ENCODE peak calls at places on chromosomes 11 and 22, in nine cellular contexts. C is skeletal muscle cell; O is choroid plexus epithelial cell; P is activated T-cell treated with anti-CD3 and anti-CD28 coated beads, Interleukin-2, amount 50 U/mL, for 72 hours; H is A549; G is adrenal gland; S is colonic mucosa; I is stimulated activated CD4-positive, alpha-beta T cell treated with anti-CD3 and anti-CD28 coated beads, Interleukin-4, amount 100 ng/mL, for 1 hour; A is GM12891. D is an unnamed sample.

GRCh38 chr22:46047841-46048595 is 71.1 kb upstream of the WNT7B start:
- DNase-seq in A (no peak), P (no peak), I (no peak), H (no peak), G (no peak), S (no peak), C (no peak), O (no peak), D (no peak)

GRCh38 chr22:31148953-31149627 is 8.8 kb upstream of the PLA2G3 start:
- DNase-seq in P (peak; percentile 46), S (peak; percentile 76), G (peak; percentile 84), I (peak; percentile 11), O (peak; percentile 92), H (peak; percentile 72), C (peak; percentile 43), A (no peak), D (no peak)

GRCh38 chr22:20086101-20086599 is 6.1 kb downstream of the DGCR8 start:
- DNase-seq in G (no peak), S (no peak), I (no peak), P (no peak), O (no peak), A (no peak), C (no peak), H (no peak), D (no peak)

GRCh38 chr11:64724863-64725535 is 2.0 kb upstream of the NRXN2 start:
- DNase-seq in S (no peak), G (no peak), O (no peak), C (no peak), A (no peak), I (no peak), H (no peak), P (no peak), D (no peak)

GRCh38 chr22:45908961-45909360 is 68.0 kb downstream of the WNT7B start:
- DNase-seq in S (no peak), G (no peak), A (no peak), O (no peak), H (no peak), P (no peak), C (no peak), I (no peak), D (no peak)

GRCh38 chr11:3344327-3344726 is 34.6 kb downstream of the ZNF195 start:
- DNase-seq in O (no peak), S (no peak), G (no peak), H (no peak), C (no peak), A (no peak), I (no peak), P (no peak), D (no peak)

GRCh38 chr11:1139441-1140066 is 18.2 kb upstream of the MUC5AC start:
- DNase-seq in P (peak; percentile 31), I (no peak), S (peak; percentile 20), H (no peak), C (no peak), O (peak; percentile 56), G (no peak), A (no peak), D (no peak)

GRCh38 chr11:77401486-77402217 is 72.2 kb downstream of the PAK1 start:
- DNase-seq in A (no peak), S (no peak), C (no peak), P (no peak), G (no peak), H (no peak), O (no peak), I (no peak), D (no peak)

GRCh38 chr11:58905141-58905715 is 34.1 kb upstream of the GLYATL1 start:
- DNase-seq in P (no peak), H (no peak), I (no peak), O (peak; percentile 35), A (no peak), C (no peak), G (no peak), S (peak; percentile 41), D (no peak)

GRCh38 chr11:15662285-15662684 is 547.6 kb downstream of the INSC start:
- DNase-seq in G (no peak), P (no peak), S (no peak), A (no peak), I (no peak), H (peak; percentile 24), O (no peak), C (no peak), D (no peak)

GRCh38 chr11:92390783-92391182 is 166.2 kb downstream of the FAT3 start:
- DNase-seq in S (no peak), I (no peak), P (no peak), C (no peak), A (no peak), H (no peak), O (no peak), G (no peak), D (no peak)

GRCh38 chr11:8059030-8059429 is 22.0 kb upstream of the TUB start:
- DNase-seq in O (no peak), G (no peak), S (no peak), I (no peak), C (no peak), P (no peak), H (no peak), A (no peak), D (no peak)

GRCh38 chr22:27843441-27843840 is 41.9 kb upstream of the MN1 start:
- DNase-seq in C (no peak), H (no peak), P (no peak), S (no peak), O (no peak), I (no peak), G (no peak), A (no peak), D (no peak)

GRCh38 chr11:19242184-19242932 is 1.6 kb upstream of the E2F8 start:
- DNase-seq in C (no peak), I (peak; percentile 4), A (no peak), H (no peak), G (no peak), S (peak; percentile 34), O (peak; percentile 12), P (peak; percentile 11), D (no peak)

GRCh38 chr11:1869427-1870325 is 16.8 kb downstream of the LSP1 start:
- DNase-seq in A (no peak), H (peak; percentile 59), O (no peak), I (no peak), S (no peak), G (no peak), C (no peak), P (no peak), D (no peak)

GRCh38 chr11:70700453-70700852 is 302.1 kb downstream of the CTTN start:
- DNase-seq in P (no peak), H (no peak), A (no peak), G (no peak), I (no peak), C (no peak), O (no peak), S (no peak), D (no peak)

GRCh38 chr22:31680764-31681624 is 19.0 kb upstream of the PISD start:
- DNase-seq in P (no peak), I (no peak), C (no peak), A (no peak), H (no peak), O (peak; percentile 69), S (peak; percentile 59), G (peak; percentile 53), D (peak; percentile 47)

GRCh38 chr11:121497176-121497995 is 44.6 kb upstream of the SORL1-AS1 start:
- DNase-seq in P (no peak), I (no peak), G (no peak), A (no peak), C (no peak), O (no peak), S (peak; percentile 29), H (no peak), D (no peak)

GRCh38 chr11:31645747-31646146 is 136.2 kb downstream of the ELP4 start:
- DNase-seq in G (peak; percentile 24), C (peak; percentile 77), H (peak; percentile 76), I (no peak), P (no peak), A (no peak), O (peak; percentile 85), S (no peak), D (peak; percentile 83)

GRCh38 chr11:70733327-70734325 is 335.3 kb downstream of the CTTN start:
- DNase-seq in G (no peak), I (no peak), O (no peak), C (no peak), S (no peak), P (no peak), H (no peak), A (no peak), D (no peak)

GRCh38 chr22:32996276-32996675 is 61.9 kb downstream of the SYN3 start:
- DNase-seq in I (no peak), G (no peak), S (no peak), A (no peak), C (no peak), P (no peak), O (no peak), H (no peak), D (no peak)

GRCh38 chr11:13561860-13562259 is 66.1 kb upstream of the PTH start:
- DNase-seq in C (no peak), O (no peak), G (no peak), P (no peak), I (no peak), H (no peak), S (no peak), A (no peak), D (no peak)

GRCh38 chr11:536841-537621 is at the start of gene LRRC56:
- DNase-seq in H (peak; percentile 51), I (peak; percentile 90), G (peak; percentile 84), A (peak; percentile 99), P (peak; percentile 83), O (peak; percentile 87), S (peak; percentile 94), C (peak; percentile 14), D (peak; percentile 40)

GRCh38 chr11:12995211-12995610 is 13.9 kb upstream of the RASSF10 start:
- DNase-seq in G (no peak), C (no peak), A (no peak), O (peak; percentile 68), I (no peak), P (no peak), S (no peak), H (no peak), D (peak; percentile 75)

GRCh38 chr11:33258631-33259184 is 1.5 kb downstream of the HIPK3 start:
- DNase-seq in H (peak; percentile 76), P (peak; percentile 12), S (peak; percentile 46), A (no peak), C (no peak), O (peak; percentile 73), I (no peak), G (peak; percentile 74), D (no peak)

GRCh38 chr11:117535201-117535869 is 207.7 kb downstream of the CEP164 start:
- DNase-seq in H (no peak), C (no peak), G (peak; percentile 27), S (peak; percentile 49), O (no peak), A (no peak), I (no peak), P (no peak), D (no peak)